ENCODE peak calls at places on chromosomes 7 and 10, in seven cellular contexts. One of them, this sample, is unnamed. For H3K9me3, the result is how much of the 10 kb centered on the place peaks cover.

GRCh38 chr10:86348321-86349210 is 18.0 kb downstream of the GRID1 start:
- DNase-seq in HCT116: no peak
- DNase-seq in stomach: no peak
- DNase-seq in HepG2: peak
- DNase-seq in colonic mucosa: no peak
- DNase-seq in PC-3: peak
- DNase-seq in SK-N-SH: peak
- DNase-seq in this sample: no peak

GRCh38 chr10:69508738-69509340 is 57.6 kb downstream of the TSPAN15 start:
- DNase-seq in HCT116: no peak
- DNase-seq in stomach: no peak
- DNase-seq in HepG2: no peak
- DNase-seq in colonic mucosa: no peak
- DNase-seq in PC-3: no peak
- DNase-seq in SK-N-SH: peak
- DNase-seq in this sample: no peak

GRCh38 chr10:69726850-69727249 is 74.9 kb upstream of the COL13A1 start:
- DNase-seq in HCT116: no peak
- DNase-seq in stomach: no peak
- DNase-seq in HepG2: no peak
- DNase-seq in colonic mucosa: no peak
- DNase-seq in PC-3: peak
- DNase-seq in SK-N-SH: no peak
- DNase-seq in this sample: no peak

GRCh38 chr7:6181136-6181535 is 91.3 kb downstream of the CYTH3 start:
- DNase-seq in HCT116: no peak
- DNase-seq in stomach: no peak
- DNase-seq in HepG2: no peak
- DNase-seq in colonic mucosa: no peak
- DNase-seq in PC-3: no peak
- DNase-seq in SK-N-SH: no peak
- DNase-seq in this sample: no peak

GRCh38 chr10:129450391-129450790 is 16.6 kb upstream of the MGMT start:
- DNase-seq in HCT116: no peak
- DNase-seq in stomach: no peak
- DNase-seq in HepG2: no peak
- DNase-seq in colonic mucosa: no peak
- DNase-seq in PC-3: no peak
- DNase-seq in SK-N-SH: no peak
- DNase-seq in this sample: no peak

GRCh38 chr10:90960355-90960814 is 39.5 kb upstream of the ANKRD1 start:
- DNase-seq in HCT116: no peak
- DNase-seq in stomach: no peak
- DNase-seq in HepG2: no peak
- DNase-seq in colonic mucosa: no peak
- DNase-seq in PC-3: peak
- DNase-seq in SK-N-SH: no peak
- DNase-seq in this sample: no peak

GRCh38 chr10:93413252-93413689 is 68.9 kb downstream of the MYOF start:
- DNase-seq in HCT116: no peak
- DNase-seq in stomach: no peak
- DNase-seq in HepG2: no peak
- DNase-seq in colonic mucosa: no peak
- DNase-seq in PC-3: no peak
- DNase-seq in SK-N-SH: no peak
- DNase-seq in this sample: no peak

GRCh38 chr7:127251458-127252379 is 1.0 kb downstream of the GRM8 start:
- DNase-seq in HCT116: no peak
- DNase-seq in stomach: no peak
- DNase-seq in HepG2: no peak
- DNase-seq in colonic mucosa: peak
- DNase-seq in PC-3: no peak
- DNase-seq in SK-N-SH: peak
- DNase-seq in this sample: no peak

GRCh38 chr10:8035641-8036520 is 18.6 kb upstream of the GATA3 start:
- DNase-seq in HCT116: no peak
- DNase-seq in stomach: no peak
- DNase-seq in HepG2: no peak
- DNase-seq in colonic mucosa: no peak
- DNase-seq in PC-3: no peak
- DNase-seq in SK-N-SH: no peak
- DNase-seq in this sample: no peak

GRCh38 chr7:16644987-16645592 is 464 bp downstream of the ANKMY2 start:
- DNase-seq in HCT116: no peak
- DNase-seq in stomach: peak
- DNase-seq in HepG2: no peak
- DNase-seq in colonic mucosa: peak
- DNase-seq in PC-3: no peak
- DNase-seq in SK-N-SH: peak
- DNase-seq in this sample: no peak

GRCh38 chr10:79336739-79337138 is 10.5 kb upstream of the PPIF start:
- DNase-seq in HCT116: no peak
- DNase-seq in stomach: no peak
- DNase-seq in HepG2: no peak
- DNase-seq in colonic mucosa: no peak
- DNase-seq in PC-3: no peak
- DNase-seq in SK-N-SH: no peak
- DNase-seq in this sample: no peak

GRCh38 chr7:106309352-106309751 is 24.6 kb upstream of the NAMPT start:
- DNase-seq in HCT116: no peak
- DNase-seq in stomach: no peak
- DNase-seq in HepG2: no peak
- DNase-seq in colonic mucosa: no peak
- DNase-seq in PC-3: no peak
- DNase-seq in SK-N-SH: no peak
- DNase-seq in this sample: no peak

GRCh38 chr10:15719062-15719898 is 442 bp downstream of the ITGA8 start:
- DNase-seq in HCT116: no peak
- DNase-seq in stomach: no peak
- DNase-seq in HepG2: no peak
- DNase-seq in colonic mucosa: peak
- DNase-seq in PC-3: no peak
- DNase-seq in SK-N-SH: peak
- DNase-seq in this sample: no peak

GRCh38 chr7:128168667-128169210 is 72.3 kb upstream of the LEP start:
- DNase-seq in HCT116: no peak
- DNase-seq in stomach: no peak
- DNase-seq in HepG2: no peak
- DNase-seq in colonic mucosa: peak
- DNase-seq in PC-3: no peak
- DNase-seq in SK-N-SH: peak
- DNase-seq in this sample: no peak

GRCh38 chr7:46153951-46154787 is 233.1 kb upstream of the IGFBP3 start:
- DNase-seq in HCT116: no peak
- DNase-seq in stomach: no peak
- DNase-seq in HepG2: peak
- DNase-seq in colonic mucosa: no peak
- DNase-seq in PC-3: peak
- DNase-seq in SK-N-SH: no peak
- DNase-seq in this sample: no peak

GRCh38 chr10:119878524-119878923 is 5.9 kb upstream of the MCMBP start:
- DNase-seq in HCT116: no peak
- DNase-seq in stomach: no peak
- DNase-seq in HepG2: no peak
- DNase-seq in colonic mucosa: no peak
- DNase-seq in PC-3: no peak
- DNase-seq in SK-N-SH: no peak
- DNase-seq in this sample: no peak

GRCh38 chr7:14902589-14902963 is at the start of gene DGKB:
- DNase-seq in HCT116: no peak
- DNase-seq in stomach: no peak
- DNase-seq in HepG2: no peak
- DNase-seq in colonic mucosa: no peak
- DNase-seq in PC-3: no peak
- DNase-seq in SK-N-SH: peak
- DNase-seq in this sample: no peak

GRCh38 chr10:126256864-126257263 is 131.4 kb downstream of the ADAM12 start:
- DNase-seq in HCT116: no peak
- DNase-seq in stomach: no peak
- DNase-seq in HepG2: no peak
- DNase-seq in colonic mucosa: no peak
- DNase-seq in PC-3: no peak
- DNase-seq in SK-N-SH: peak
- DNase-seq in this sample: peak

GRCh38 chr7:375491-375821 is 85.5 kb downstream of the FOXL3 start:
- DNase-seq in HCT116: no peak
- DNase-seq in stomach: peak
- DNase-seq in HepG2: no peak
- DNase-seq in colonic mucosa: peak
- DNase-seq in PC-3: no peak
- DNase-seq in SK-N-SH: peak
- DNase-seq in this sample: no peak

GRCh38 chr10:88676283-88677060 is 12.2 kb downstream of the LIPF start:
- DNase-seq in HCT116: no peak
- DNase-seq in stomach: no peak
- DNase-seq in HepG2: no peak
- DNase-seq in colonic mucosa: no peak
- DNase-seq in PC-3: no peak
- DNase-seq in SK-N-SH: no peak
- DNase-seq in this sample: peak

GRCh38 chr10:105023706-105024105 is 382.6 kb downstream of the SORCS3 start:
- DNase-seq in HCT116: no peak
- DNase-seq in stomach: no peak
- DNase-seq in HepG2: no peak
- DNase-seq in colonic mucosa: no peak
- DNase-seq in PC-3: no peak
- DNase-seq in SK-N-SH: no peak
- DNase-seq in this sample: no peak

GRCh38 chr7:1567893-1568292 is 1.9 kb downstream of the PSMG3 start:
- DNase-seq in HCT116: no peak
- DNase-seq in stomach: peak
- DNase-seq in HepG2: no peak
- DNase-seq in colonic mucosa: no peak
- DNase-seq in PC-3: peak
- DNase-seq in SK-N-SH: peak
- DNase-seq in this sample: no peak

DNA sequence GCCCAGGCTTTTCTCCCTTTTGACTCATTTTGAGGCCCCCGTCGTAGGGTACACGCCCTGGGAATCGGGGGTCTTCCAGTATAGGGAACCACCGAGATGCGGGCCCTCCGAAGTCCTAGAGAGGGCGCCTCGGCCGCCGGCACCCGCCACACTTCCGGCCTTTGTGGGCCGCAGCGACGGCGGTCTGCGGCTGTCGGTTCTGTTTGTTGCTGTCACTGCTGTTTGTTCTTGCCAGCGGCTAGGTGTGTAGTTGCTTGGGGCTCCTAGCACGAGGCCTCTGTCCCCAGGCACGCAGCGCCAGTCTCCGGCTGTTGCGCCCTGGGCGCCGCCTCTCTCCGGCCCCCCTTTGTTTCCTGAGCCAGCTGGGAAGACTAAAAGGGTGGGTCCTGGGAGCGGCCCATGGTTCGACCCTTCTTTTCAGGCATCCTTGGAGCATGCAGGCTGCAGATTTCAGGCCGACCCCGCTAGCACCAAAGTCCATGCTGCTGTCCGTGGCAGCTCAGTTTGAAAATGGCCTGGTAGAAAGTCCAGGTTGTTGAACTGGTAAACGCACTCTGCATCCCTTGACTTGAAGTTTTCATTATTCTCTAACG is 17.8 kb upstream of the ZKSCAN1 start:
- DNase-seq in HCT116: no peak
- DNase-seq in stomach: peak
- DNase-seq in HepG2: peak
- DNase-seq in colonic mucosa: peak
- DNase-seq in PC-3: no peak
- DNase-seq in SK-N-SH: peak
- DNase-seq in this sample: no peak
- H3K4me3 ChIP-seq in HCT116: no peak
- H3K4me3 ChIP-seq in stomach: peak
- H3K4me3 ChIP-seq in HepG2: peak
- H3K4me3 ChIP-seq in colonic mucosa: peak
- H3K4me3 ChIP-seq in PC-3: no peak
- H3K4me3 ChIP-seq in SK-N-SH: no peak
- H3K4me3 ChIP-seq in this sample: no peak

GRCh38 chr10:132408823-132409666 is 12.0 kb downstream of the PWWP2B start:
- DNase-seq in HCT116: no peak
- DNase-seq in stomach: peak
- DNase-seq in HepG2: no peak
- DNase-seq in colonic mucosa: peak
- DNase-seq in PC-3: no peak
- DNase-seq in SK-N-SH: no peak
- DNase-seq in this sample: no peak
- H3K9me3 ChIP-seq in HCT116: under half
- H3K9me3 ChIP-seq in stomach: under half
- H3K9me3 ChIP-seq in HepG2: under half
- H3K9me3 ChIP-seq in colonic mucosa: under half
- H3K9me3 ChIP-seq in PC-3: under half
- H3K9me3 ChIP-seq in SK-N-SH: under half
- H3K9me3 ChIP-seq in this sample: under half

DNA sequence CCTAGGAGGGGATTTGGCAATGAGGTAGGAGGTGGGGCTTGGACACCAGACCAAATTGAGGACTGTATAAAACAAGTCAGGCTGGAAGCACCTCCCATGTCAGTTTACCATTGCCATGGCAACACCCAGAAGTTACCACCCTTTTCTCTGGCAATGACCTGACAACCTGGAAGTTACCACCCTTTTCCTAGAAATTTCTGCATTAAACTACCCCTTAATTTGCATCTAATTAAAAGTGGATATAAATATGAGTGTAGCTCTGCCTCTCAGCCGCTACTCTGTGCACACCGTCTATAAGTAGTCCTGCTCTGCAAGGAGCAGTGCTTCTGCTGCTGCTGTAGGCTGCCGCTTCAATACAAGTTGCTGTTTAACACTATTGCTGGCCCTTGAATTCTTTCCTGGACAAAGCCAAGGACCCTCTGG is 7.9 kb upstream of the BLNK start:
- DNase-seq in HCT116: no peak
- DNase-seq in stomach: no peak
- DNase-seq in HepG2: no peak
- DNase-seq in colonic mucosa: peak
- DNase-seq in PC-3: no peak
- DNase-seq in SK-N-SH: no peak
- DNase-seq in this sample: no peak
- H3K4me3 ChIP-seq in HCT116: no peak
- H3K4me3 ChIP-seq in stomach: no peak
- H3K4me3 ChIP-seq in HepG2: no peak
- H3K4me3 ChIP-seq in colonic mucosa: no peak
- H3K4me3 ChIP-seq in PC-3: no peak
- H3K4me3 ChIP-seq in SK-N-SH: no peak
- H3K4me3 ChIP-seq in this sample: no peak

DNA sequence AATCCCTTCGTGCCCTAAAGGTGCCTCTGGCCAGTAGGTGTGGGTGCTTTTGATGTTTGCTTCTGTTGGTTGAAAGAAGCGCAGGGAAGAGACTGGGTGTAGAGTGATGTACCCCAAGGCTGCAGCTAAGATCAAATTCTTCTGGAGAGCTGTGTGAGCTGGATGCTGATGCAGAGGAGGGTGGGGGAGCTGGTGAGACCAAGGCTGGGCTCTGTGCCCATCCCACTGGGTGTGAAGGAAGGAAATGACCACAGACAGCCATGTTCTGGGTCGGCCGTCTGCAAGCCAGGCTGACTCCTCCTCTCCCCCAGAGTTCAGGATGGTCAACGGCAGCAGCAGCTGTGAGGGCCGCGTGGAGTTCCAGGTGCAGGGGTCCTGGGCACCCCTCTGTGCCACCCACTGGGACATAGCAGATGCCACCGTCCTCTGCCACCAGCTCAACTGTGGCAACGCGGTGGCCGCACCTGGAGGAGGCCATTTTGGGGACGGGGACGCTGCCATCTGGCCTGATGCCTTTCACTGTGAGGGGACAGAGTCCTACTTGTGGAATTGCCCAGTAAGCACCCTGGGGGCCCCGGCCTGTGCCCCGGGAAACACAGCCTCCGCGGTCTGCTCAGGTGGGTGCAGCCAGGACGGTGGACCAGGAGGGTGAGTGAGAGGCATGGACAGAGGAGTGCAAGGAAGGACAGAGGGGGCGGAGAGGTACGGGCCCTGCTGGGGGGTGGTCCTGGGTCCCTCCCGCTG is 5.1 kb downstream of the SCART1 start:
- DNase-seq in HCT116: no peak
- DNase-seq in stomach: peak
- DNase-seq in HepG2: no peak
- DNase-seq in colonic mucosa: no peak
- DNase-seq in PC-3: no peak
- DNase-seq in SK-N-SH: no peak
- DNase-seq in this sample: no peak
- H3K9me3 ChIP-seq in HCT116: under half
- H3K9me3 ChIP-seq in stomach: under half
- H3K9me3 ChIP-seq in HepG2: under half
- H3K9me3 ChIP-seq in colonic mucosa: under half
- H3K9me3 ChIP-seq in PC-3: under half
- H3K9me3 ChIP-seq in SK-N-SH: under half
- H3K9me3 ChIP-seq in this sample: under half